ENCODE peak calls at places on chromosomes 5 and 9, in seven cellular contexts. W, C, H, Q, G, Z and V are unnamed samples.

GRCh38 chr5:71471193-71471592 is 15.7 kb downstream of the BDP1 start:
- DNase-seq in C (no peak), W (no peak), Z (no peak), G (no peak), Q (peak), H (no peak), V (peak)

GRCh38 chr5:83564069-83564749 is 92.7 kb downstream of the VCAN start:
- DNase-seq in Q (peak), C (no peak), W (peak), G (no peak), Z (peak), H (peak), V (peak)

GRCh38 chr9:123441769-123442168 is 85.8 kb downstream of the CRB2 start:
- DNase-seq in H (no peak), W (no peak), Q (no peak), Z (no peak), C (no peak), G (no peak), V (no peak)

GRCh38 chr9:116937361-116937760 is 250.3 kb downstream of the TRIM32 start:
- DNase-seq in C (no peak), Q (no peak), Z (no peak), H (no peak), W (no peak), G (no peak), V (no peak)

GRCh38 chr5:132655821-132656773 is 1.9 kb upstream of the IL13 start:
- DNase-seq in Z (peak), C (no peak), G (peak), H (peak), W (no peak), Q (peak), V (no peak)

GRCh38 chr5:54651482-54652076 is 134.0 kb downstream of the SNX18 start:
- DNase-seq in H (no peak), W (peak), Q (no peak), G (no peak), C (no peak), Z (no peak), V (no peak)

GRCh38 chr9:132409828-132410528 is at the start of gene CFAP77:
- DNase-seq in Q (peak), G (peak), Z (peak), W (peak), H (peak), C (no peak), V (no peak)

GRCh38 chr9:105993921-105994715 is 299.8 kb downstream of the TMEM38B start:
- DNase-seq in Q (no peak), C (no peak), G (no peak), H (no peak), W (no peak), Z (no peak), V (peak)

GRCh38 chr5:66860199-66860975 is 264.2 kb downstream of the MAST4 start:
- DNase-seq in G (no peak), C (no peak), W (no peak), Z (peak), H (no peak), Q (peak), V (no peak)

GRCh38 chr9:129988607-129989361 is 54.2 kb downstream of the FNBP1 start:
- DNase-seq in Z (no peak), H (peak), W (no peak), Q (no peak), C (no peak), G (peak), V (no peak)

GRCh38 chr9:137278061-137278912 is 761 bp downstream of the TOR4A start:
- DNase-seq in H (peak), Z (no peak), W (no peak), G (no peak), C (no peak), Q (no peak), V (no peak)

GRCh38 chr5:172002310-172002709 is 4.1 kb downstream of the FBXW11 start:
- DNase-seq in G (peak), Q (peak), W (peak), Z (peak), C (no peak), H (peak), V (no peak)

GRCh38 chr9:136302527-136302926 is 1.4 kb downstream of the CCDC187 start:
- DNase-seq in G (no peak), W (no peak), Q (no peak), Z (no peak), C (no peak), H (no peak), V (no peak)

GRCh38 chr9:121906074-121906520 is 187.0 kb downstream of the TTLL11 start:
- DNase-seq in H (no peak), Q (no peak), W (peak), Z (no peak), G (no peak), C (no peak), V (no peak)

GRCh38 chr9:106324596-106325280 is 538.2 kb upstream of the ZNF462 start:
- DNase-seq in Q (no peak), G (no peak), W (no peak), C (no peak), Z (peak), H (no peak), V (peak)

GRCh38 chr5:158376679-158377078 is 517.7 kb upstream of the CLINT1 start:
- DNase-seq in Z (no peak), Q (no peak), C (no peak), H (no peak), G (no peak), W (no peak), V (no peak)

GRCh38 chr5:40041452-40041851 is 616.7 kb upstream of the DAB2 start:
- DNase-seq in Q (peak), W (no peak), H (no peak), Z (no peak), G (no peak), C (no peak), V (no peak)

GRCh38 chr9:137639303-137640051 is 20.7 kb downstream of the EHMT1 start:
- DNase-seq in W (no peak), Q (no peak), H (peak), Z (no peak), G (no peak), C (no peak), V (no peak)